ENCODE peak calls at places on chromosome 10, in ten cellular contexts. V is WERI-Rb-1, M is endothelial cell of umbilical vein, P is IMR-90, U is fibroblast of lung, F is spleen, B is heart left ventricle, D is brain microvascular endothelial cell, G is adipocyte, Q is left ventricle myocardium inferior. N is an unnamed sample. For H3K36me3, the result is how much of the 10 kb centered on the place peaks cover.

GRCh38 chr10:22714524-22715289 is at the start of gene PIP4K2A:
- DNase-seq in M (peak), B (peak), Q (peak), F (peak), D (peak), U (peak), G (peak), V (peak), P (peak), N (peak)

GRCh38 chr10:30619966-30620365 is 9.6 kb downstream of the LYZL2 start:
- DNase-seq in P (no peak), F (no peak), U (no peak), M (no peak), G (no peak), D (no peak), B (no peak), V (no peak), Q (no peak), N (no peak)

GRCh38 chr10:94299417-94299816 is 63.3 kb downstream of the NOC3L start:
- DNase-seq in Q (no peak), B (no peak), D (peak), M (no peak), P (peak), G (peak), U (peak), V (no peak), F (no peak), N (no peak)

GRCh38 chr10:43091846-43092245 is 15.0 kb downstream of the RET start:
- DNase-seq in D (no peak), G (no peak), M (no peak), P (no peak), U (no peak), B (no peak), Q (no peak), V (no peak), F (no peak), N (no peak)

GRCh38 chr10:48274636-48275035 is at the start of gene FRMPD2:
- DNase-seq in B (no peak), U (no peak), F (no peak), M (no peak), Q (no peak), V (peak), D (no peak), G (no peak), P (no peak), N (no peak)

GRCh38 chr10:90028312-90028711 is 326.9 kb downstream of the KIF20B start:
- DNase-seq in B (no peak), F (no peak), G (no peak), P (no peak), D (no peak), Q (no peak), U (no peak), M (no peak), V (no peak), N (no peak)

GRCh38 chr10:42951486-42952251 is 125.2 kb upstream of the RET start:
- DNase-seq in P (no peak), V (no peak), B (peak), Q (peak), M (no peak), U (no peak), G (no peak), D (no peak), F (peak), N (no peak)

GRCh38 chr10:66148312-66148711 is 777.5 kb upstream of the LRRTM3 start:
- DNase-seq in U (no peak), G (no peak), B (no peak), D (no peak), F (no peak), P (no peak), V (no peak), M (no peak), Q (no peak), N (no peak)

GRCh38 chr10:99484626-99485581 is 47.8 kb upstream of the NKX2-3 start:
- DNase-seq in Q (no peak), G (no peak), P (no peak), V (peak), F (no peak), U (no peak), B (no peak), M (no peak), D (no peak), N (no peak)

GRCh38 chr10:33901166-33901565 is 566.7 kb upstream of the NRP1 start:
- DNase-seq in F (no peak), M (peak), U (peak), P (peak), Q (no peak), B (no peak), V (no peak), D (peak), G (peak), N (no peak)

GRCh38 chr10:30903397-30904138 is 128.1 kb downstream of the ZNF438 start:
- DNase-seq in P (no peak), V (no peak), M (no peak), B (no peak), D (no peak), F (no peak), Q (no peak), G (peak), U (no peak), N (no peak)

GRCh38 chr10:90481326-90481923 is 376.4 kb downstream of the HTR7 start:
- DNase-seq in F (no peak), B (no peak), D (peak), P (no peak), G (no peak), V (no peak), Q (no peak), M (no peak), U (no peak), N (no peak)

GRCh38 chr10:12605580-12606405 is 256.4 kb downstream of the CAMK1D start:
- DNase-seq in B (peak), M (no peak), V (no peak), Q (peak), P (peak), G (peak), D (peak), F (peak), U (peak), N (peak)

GRCh38 chr10:34187201-34187600 is 627.9 kb downstream of the PARD3 start:
- DNase-seq in D (peak), M (no peak), Q (no peak), F (no peak), U (peak), B (no peak), V (no peak), P (peak), G (peak), N (no peak)

GRCh38 chr10:122648599-122649428 is 50.8 kb downstream of the C10orf120 start:
- DNase-seq in F (peak), G (peak), D (peak), U (peak), V (peak), B (peak), P (peak), M (peak), Q (peak), N (no peak)

GRCh38 chr10:88833722-88834121 is 17.9 kb downstream of the ANKRD22 start:
- DNase-seq in B (no peak), P (no peak), G (no peak), D (no peak), M (no peak), Q (no peak), F (no peak), U (no peak), V (no peak), N (no peak)

GRCh38 chr10:17730667-17731066 is 21.3 kb upstream of the TMEM236 start:
- DNase-seq in M (no peak), B (peak), U (no peak), V (no peak), D (no peak), P (no peak), G (no peak), F (no peak), Q (no peak), N (no peak)

GRCh38 chr10:8006274-8006999 is 48.1 kb upstream of the GATA3 start:
- DNase-seq in G (no peak), M (no peak), Q (no peak), B (no peak), P (no peak), U (no peak), F (no peak), D (no peak), V (no peak), N (no peak)

GRCh38 chr10:23325132-23325531 is 19.5 kb downstream of the C10orf67 start:
- DNase-seq in G (no peak), V (no peak), B (no peak), D (no peak), F (no peak), Q (no peak), M (no peak), P (no peak), U (no peak), N (no peak)

GRCh38 chr10:7409732-7410168 is 1.1 kb downstream of the SFMBT2 start:
- DNase-seq in G (no peak), Q (no peak), M (no peak), V (no peak), B (no peak), U (peak), D (no peak), P (no peak), F (no peak), N (no peak)

GRCh38 chr10:58435297-58435696 is 50.1 kb downstream of the TFAM start:
- DNase-seq in P (peak), D (peak), G (peak), Q (peak), M (peak), U (peak), F (no peak), V (no peak), B (peak), N (no peak)

GRCh38 chr10:8078027-8078426 is 23.5 kb downstream of the GATA3 start:
- DNase-seq in P (no peak), V (no peak), G (no peak), U (no peak), M (no peak), B (no peak), Q (no peak), F (no peak), D (no peak), N (no peak)

GRCh38 chr10:124994573-124995473 is 52.9 kb downstream of the ZRANB1 start:
- DNase-seq in Q (peak), F (peak), V (no peak), D (no peak), M (no peak), U (no peak), G (no peak), P (no peak), B (no peak), N (peak)

GRCh38 chr10:12287772-12288171 is 61.6 kb upstream of the CAMK1D start:
- DNase-seq in F (no peak), P (no peak), M (no peak), Q (no peak), B (no peak), U (no peak), G (no peak), V (no peak), D (no peak), N (no peak)

GRCh38 chr10:13891542-13892431 is 305.0 kb downstream of the PRPF18 start:
- DNase-seq in P (no peak), V (peak), D (no peak), M (peak), B (peak), G (peak), U (no peak), Q (peak), F (no peak), N (no peak)

GRCh38 chr10:16483241-16483917 is 38.3 kb downstream of the C1QL3 start:
- DNase-seq in P (no peak), B (no peak), D (no peak), F (no peak), M (no peak), G (no peak), V (no peak), U (no peak), Q (no peak), N (no peak)

GRCh38 chr10:89064764-89065163 is 74.2 kb downstream of the FAS start:
- DNase-seq in Q (no peak), D (no peak), B (no peak), G (peak), M (no peak), P (no peak), U (peak), V (no peak), F (no peak), N (no peak)

GRCh38 chr10:80517416-80518142 is 20.1 kb upstream of the SH2D4B start:
- DNase-seq in M (no peak), Q (no peak), V (no peak), D (no peak), P (no peak), G (no peak), F (peak), B (no peak), U (no peak), N (peak)

GRCh38 chr10:80518143-80518806 is 19.4 kb upstream of the SH2D4B start:
- DNase-seq in F (peak), D (no peak), G (no peak), M (no peak), Q (no peak), V (no peak), B (no peak), P (no peak), U (no peak), N (peak)

GRCh38 chr10:80515941-80516340 is 21.8 kb upstream of the SH2D4B start:
- DNase-seq in P (no peak), M (no peak), V (no peak), U (no peak), D (no peak), F (peak), Q (no peak), G (no peak), B (no peak), N (peak)

GRCh38 chr10:80515511-80515910 is 22.2 kb upstream of the SH2D4B start:
- DNase-seq in D (no peak), Q (no peak), M (no peak), B (no peak), P (no peak), V (no peak), U (no peak), G (no peak), F (peak), N (peak)

DNA sequence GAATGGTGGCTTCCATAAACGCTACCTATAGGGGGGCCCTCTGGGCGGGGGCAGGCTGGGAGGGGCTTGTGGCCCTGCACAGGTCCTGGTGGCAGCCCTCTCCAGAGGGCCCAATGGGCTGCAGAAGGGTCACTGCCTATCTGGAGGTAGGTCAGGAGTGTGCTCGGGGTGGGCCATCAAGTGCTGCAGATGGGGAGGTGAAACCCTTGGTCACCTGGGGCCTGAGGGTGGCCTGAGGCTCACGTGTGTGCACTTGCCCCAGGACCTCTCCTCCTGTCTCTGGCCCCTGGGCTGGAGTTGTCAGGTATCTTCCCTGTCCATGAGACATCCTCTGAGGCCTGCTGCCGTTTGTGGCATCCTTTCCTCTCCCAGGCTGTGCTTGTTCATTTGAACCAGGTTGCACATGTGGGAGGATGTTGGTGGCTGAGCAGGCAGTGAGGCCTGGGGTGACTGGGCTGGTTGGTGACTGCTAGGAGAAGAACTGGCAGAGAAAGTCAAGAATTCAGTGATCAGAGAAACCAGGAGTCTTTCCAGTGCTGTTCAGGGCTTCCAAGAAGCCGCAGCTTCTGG is 21.1 kb upstream of the SH2D4B start:
- DNase-seq in Q (no peak), M (no peak), P (no peak), G (no peak), V (no peak), B (no peak), F (peak), U (no peak), D (no peak), N (peak)
- H3K36me3 ChIP-seq in Q (half or more), M (half or more), P (half or more), G (half or more), V (half or more), B (half or more), F (half or more), U (under half), D (half or more), N (half or more)

DNA sequence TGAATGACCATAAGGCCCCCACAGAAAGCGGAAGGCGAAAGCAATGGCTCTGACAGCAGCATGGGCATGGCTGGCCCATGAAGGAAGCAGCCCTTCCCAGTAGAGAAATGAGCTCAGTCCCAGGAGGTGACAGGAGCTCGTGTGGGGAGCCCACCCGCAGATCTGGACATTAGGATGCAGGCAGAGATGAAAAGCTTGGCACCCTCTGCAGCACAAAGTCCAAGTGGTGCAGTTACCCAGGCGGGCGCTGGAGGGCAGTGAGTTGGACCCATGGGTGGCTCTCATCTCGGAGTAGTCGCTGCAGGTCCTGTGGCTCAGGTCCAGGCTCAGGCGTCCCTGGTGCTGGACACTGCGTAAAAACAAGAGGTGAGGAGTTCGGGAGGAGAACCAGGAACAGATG is 109.0 kb downstream of the DLG5 start:
- DNase-seq in M (no peak), G (no peak), F (no peak), B (no peak), D (no peak), V (no peak), Q (no peak), P (no peak), U (no peak), N (no peak)
- H3K36me3 ChIP-seq in M (under half), G (half or more), F (under half), B (half or more), D (under half), V (half or more), Q (half or more), P (half or more), U (under half), N (half or more)

GRCh38 chr10:10605551-10606081 is 412.1 kb upstream of the CELF2 start:
- DNase-seq in F (no peak), B (no peak), U (peak), M (peak), V (no peak), Q (no peak), P (peak), D (peak), G (peak), N (no peak)

GRCh38 chr10:10613654-10614244 is 403.9 kb upstream of the CELF2 start:
- DNase-seq in B (no peak), M (peak), F (no peak), Q (no peak), V (no peak), P (peak), U (peak), D (no peak), G (no peak), N (no peak)

GRCh38 chr10:10609379-10609955 is 408.2 kb upstream of the CELF2 start:
- DNase-seq in Q (no peak), P (no peak), U (no peak), F (no peak), V (peak), D (no peak), G (no peak), B (no peak), M (no peak), N (no peak)
- H3K36me3 ChIP-seq in Q (under half), P (under half), U (under half), F (under half), V (under half), D (under half), G (under half), B (under half), M (under half), N (under half)

DNA sequence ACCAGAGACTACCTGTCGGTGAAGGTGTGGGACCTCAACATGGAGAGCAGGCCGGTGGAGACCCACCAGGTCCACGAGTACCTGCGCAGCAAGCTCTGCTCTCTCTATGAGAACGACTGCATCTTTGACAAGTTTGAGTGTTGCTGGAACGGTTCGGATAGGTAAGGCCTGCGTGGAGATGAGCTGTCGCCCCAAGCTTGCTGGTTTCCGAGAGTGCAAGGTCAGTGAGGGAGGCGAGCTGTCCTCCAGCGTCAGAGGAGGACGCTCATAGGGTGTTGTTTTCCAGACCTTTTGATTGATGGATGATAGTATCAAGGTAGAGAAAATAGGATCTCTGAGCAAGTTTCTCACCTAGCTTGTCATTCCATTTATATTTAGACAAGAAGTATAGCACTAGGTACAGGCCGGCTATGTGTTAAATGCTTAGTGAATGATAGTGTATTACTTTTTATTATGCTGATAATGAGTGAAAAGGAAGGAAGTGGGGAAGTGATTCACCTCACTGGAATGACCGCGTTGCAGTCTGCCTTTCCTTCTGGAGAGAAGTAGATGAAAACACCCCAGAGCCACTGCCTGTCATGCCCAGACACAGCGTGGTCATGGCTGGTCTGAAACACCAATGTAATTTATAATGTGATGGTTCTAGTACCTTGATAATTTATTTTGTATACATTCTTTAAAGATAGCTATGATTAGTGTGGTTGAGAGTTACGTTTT is 33.9 kb downstream of the BNIP3 start:
- DNase-seq in P (peak), U (peak), D (peak), Q (no peak), B (no peak), M (peak), F (peak), G (peak), V (no peak), N (no peak)
- H3K36me3 ChIP-seq in P (under half), U (under half), D (under half), Q (half or more), B (half or more), M (under half), F (half or more), G (half or more), V (half or more), N (half or more)

N was measured in upper lobe of left lung.